ENCODE peak calls at places on chromosomes 6 and 20, in ten cellular contexts. W is amygdala; M is GM12865; A is Ammon's horn; L is foreskin melanocyte; G is activated CD8-positive, alpha-beta T cell treated with anti-CD3 and anti-CD28 coated beads, Interleukin-2, amount 10 ng/mL, durations not matched to agents 7 days and 5 days; J is T follicular helper cell; T is mucosa of gallbladder; O is activated CD4-positive, CD25-positive, alpha-beta regulatory T cell; S is stomach. X is an unnamed sample.

GRCh38 chr6:32609731-32610640 is 20.3 kb upstream of the HLA-DRB1 start:
- DNase-seq in W (peak; percentile 45), M (peak; percentile 96), A (peak; percentile 89), L (peak; percentile 89), G (peak; percentile 64), J (peak; percentile 46), T (peak; percentile 81), O (no peak), S (no peak), X (peak; percentile 25)

GRCh38 chr6:1662532-1662931 is 52.8 kb downstream of the FOXC1 start:
- DNase-seq in W (no peak), M (no peak), A (no peak), L (no peak), G (no peak), J (no peak), T (no peak), O (no peak), S (no peak), X (no peak)

GRCh38 chr20:58271596-58272460 is 37.7 kb upstream of the RAB22A start:
- DNase-seq in W (no peak), M (no peak), A (no peak), L (no peak), G (no peak), J (no peak), T (no peak), O (no peak), S (no peak), X (no peak)

GRCh38 chr20:24629668-24630067 is 160.2 kb downstream of the SYNDIG1 start:
- DNase-seq in W (no peak), M (no peak), A (no peak), L (no peak), G (no peak), J (no peak), T (peak; percentile 34), O (no peak), S (no peak), X (no peak)

GRCh38 chr6:151806757-151807512 is 547 bp upstream of the ESR1 start:
- DNase-seq in W (no peak), M (no peak), A (no peak), L (no peak), G (peak; percentile 23), J (no peak), T (no peak), O (no peak), S (no peak), X (no peak)

GRCh38 chr6:156109713-156110112 is 654.1 kb upstream of the NOX3 start:
- DNase-seq in W (no peak), M (peak; percentile 4), A (no peak), L (no peak), G (no peak), J (no peak), T (no peak), O (no peak), S (no peak), X (no peak)

GRCh38 chr6:157614026-157614484 is 209.0 kb upstream of the SNX9 start:
- DNase-seq in W (no peak), M (no peak), A (no peak), L (no peak), G (no peak), J (no peak), T (no peak), O (no peak), S (no peak), X (no peak)

GRCh38 chr6:106773956-106774629 is 144.7 kb downstream of the QRSL1 start:
- DNase-seq in W (no peak), M (no peak), A (no peak), L (no peak), G (no peak), J (no peak), T (no peak), O (no peak), S (no peak), X (no peak)

GRCh38 chr6:142542704-142543233 is 241.0 kb downstream of the ADGRG6 start:
- DNase-seq in W (no peak), M (no peak), A (no peak), L (no peak), G (no peak), J (no peak), T (peak; percentile 84), O (no peak), S (peak; percentile 43), X (no peak)

GRCh38 chr20:64099880-64100565 is 7.3 kb downstream of the NPBWR2 start:
- DNase-seq in W (no peak), M (no peak), A (no peak), L (no peak), G (no peak), J (peak; percentile 40), T (no peak), O (no peak), S (no peak), X (no peak)

GRCh38 chr6:117711369-117711768 is 36.1 kb downstream of the NUS1 start:
- DNase-seq in W (no peak), M (peak; percentile 26), A (no peak), L (no peak), G (peak; percentile 25), J (no peak), T (no peak), O (no peak), S (no peak), X (peak; percentile 13)